ENCODE peak calls at places on chromosome 4, in five cellular contexts. One of them, this sample, is unnamed.

GRCh38 chr4:132114885-132115284 is 1034.2 kb upstream of the PCDH10 start:
- DNase-seq in IMR-90: peak
- DNase-seq in neuronal stem cell: no peak
- DNase-seq in H1: no peak
- DNase-seq in H9: no peak
- DNase-seq in this sample: no peak

GRCh38 chr4:152689615-152690501 is 10.1 kb upstream of the TMEM154 start:
- DNase-seq in IMR-90: no peak
- DNase-seq in neuronal stem cell: no peak
- DNase-seq in H1: no peak
- DNase-seq in H9: no peak
- DNase-seq in this sample: no peak

GRCh38 chr4:51830146-51830545 is 12.8 kb upstream of the DCUN1D4 start:
- DNase-seq in IMR-90: peak
- DNase-seq in neuronal stem cell: no peak
- DNase-seq in H1: no peak
- DNase-seq in H9: no peak
- DNase-seq in this sample: peak

GRCh38 chr4:69727924-69728323 is 32.5 kb downstream of the SULT1B1 start:
- DNase-seq in IMR-90: no peak
- DNase-seq in neuronal stem cell: no peak
- DNase-seq in H1: no peak
- DNase-seq in H9: no peak
- DNase-seq in this sample: no peak

GRCh38 chr4:38322709-38323108 is 341.3 kb upstream of the KLF3 start:
- DNase-seq in IMR-90: peak
- DNase-seq in neuronal stem cell: no peak
- DNase-seq in H1: no peak
- DNase-seq in H9: no peak
- DNase-seq in this sample: peak

GRCh38 chr4:13543091-13543581 is 1.2 kb downstream of the NKX3-2 start:
- DNase-seq in IMR-90: no peak
- DNase-seq in neuronal stem cell: no peak
- DNase-seq in H1: no peak
- DNase-seq in H9: no peak
- DNase-seq in this sample: no peak

GRCh38 chr4:101103381-101104142 is 243.8 kb downstream of the PPP3CA start:
- DNase-seq in IMR-90: peak
- DNase-seq in neuronal stem cell: no peak
- DNase-seq in H1: no peak
- DNase-seq in H9: no peak
- DNase-seq in this sample: peak

GRCh38 chr4:140943887-140944515 is 187.8 kb upstream of the TBC1D9 start:
- DNase-seq in IMR-90: peak
- DNase-seq in neuronal stem cell: no peak
- DNase-seq in H1: no peak
- DNase-seq in H9: no peak
- DNase-seq in this sample: no peak

GRCh38 chr4:10007436-10007740 is 13.9 kb downstream of the SLC2A9 start:
- DNase-seq in IMR-90: no peak
- DNase-seq in neuronal stem cell: no peak
- DNase-seq in H1: no peak
- DNase-seq in H9: no peak
- DNase-seq in this sample: no peak

GRCh38 chr4:66284991-66285451 is 614.7 kb upstream of the EPHA5 start:
- DNase-seq in IMR-90: no peak
- DNase-seq in neuronal stem cell: no peak
- DNase-seq in H1: no peak
- DNase-seq in H9: no peak
- DNase-seq in this sample: no peak

GRCh38 chr4:183788308-183788707 is 116.8 kb upstream of the STOX2 start:
- DNase-seq in IMR-90: no peak
- DNase-seq in neuronal stem cell: no peak
- DNase-seq in H1: no peak
- DNase-seq in H9: no peak
- DNase-seq in this sample: no peak

GRCh38 chr4:76090241-76090691 is 15.8 kb downstream of the ART3 start:
- DNase-seq in IMR-90: peak
- DNase-seq in neuronal stem cell: no peak
- DNase-seq in H1: no peak
- DNase-seq in H9: no peak
- DNase-seq in this sample: peak

GRCh38 chr4:77072195-77072753 is 3.5 kb downstream of the CCNI start:
- DNase-seq in IMR-90: no peak
- DNase-seq in neuronal stem cell: no peak
- DNase-seq in H1: no peak
- DNase-seq in H9: no peak
- DNase-seq in this sample: no peak

GRCh38 chr4:94063084-94063483 is 144.6 kb upstream of the SMARCAD1 start:
- DNase-seq in IMR-90: no peak
- DNase-seq in neuronal stem cell: no peak
- DNase-seq in H1: no peak
- DNase-seq in H9: no peak
- DNase-seq in this sample: no peak

GRCh38 chr4:41625531-41625930 is 87.6 kb downstream of the LIMCH1 start:
- DNase-seq in IMR-90: no peak
- DNase-seq in neuronal stem cell: no peak
- DNase-seq in H1: no peak
- DNase-seq in H9: no peak
- DNase-seq in this sample: no peak

GRCh38 chr4:7610062-7610670 is 175.4 kb upstream of the PSAPL1 start:
- DNase-seq in IMR-90: no peak
- DNase-seq in neuronal stem cell: no peak
- DNase-seq in H1: no peak
- DNase-seq in H9: no peak
- DNase-seq in this sample: no peak

GRCh38 chr4:8615366-8615765 is 22.8 kb downstream of the CPZ start:
- DNase-seq in IMR-90: no peak
- DNase-seq in neuronal stem cell: no peak
- DNase-seq in H1: no peak
- DNase-seq in H9: no peak
- DNase-seq in this sample: no peak

GRCh38 chr4:122555216-122555615 is 65.7 kb downstream of the IL21 start:
- DNase-seq in IMR-90: no peak
- DNase-seq in neuronal stem cell: no peak
- DNase-seq in H1: no peak
- DNase-seq in H9: no peak
- DNase-seq in this sample: no peak

GRCh38 chr4:76905521-76905920 is 7.6 kb upstream of the SOWAHB start:
- DNase-seq in IMR-90: peak
- DNase-seq in neuronal stem cell: no peak
- DNase-seq in H1: no peak
- DNase-seq in H9: no peak
- DNase-seq in this sample: peak

GRCh38 chr4:5888222-5888701 is 4.6 kb downstream of the CRMP1 start:
- DNase-seq in IMR-90: no peak
- DNase-seq in neuronal stem cell: peak
- DNase-seq in H1: no peak
- DNase-seq in H9: peak
- DNase-seq in this sample: peak

GRCh38 chr4:6281436-6282144 is 11.9 kb downstream of the WFS1 start:
- DNase-seq in IMR-90: no peak
- DNase-seq in neuronal stem cell: no peak
- DNase-seq in H1: no peak
- DNase-seq in H9: no peak
- DNase-seq in this sample: no peak

GRCh38 chr4:85391568-85392410 is 83.2 kb upstream of the ARHGAP24 start:
- DNase-seq in IMR-90: no peak
- DNase-seq in neuronal stem cell: no peak
- DNase-seq in H1: no peak
- DNase-seq in H9: no peak
- DNase-seq in this sample: peak

GRCh38 chr4:82458729-82459128 is 28.3 kb downstream of the ENOPH1 start:
- DNase-seq in IMR-90: no peak
- DNase-seq in neuronal stem cell: no peak
- DNase-seq in H1: no peak
- DNase-seq in H9: no peak
- DNase-seq in this sample: no peak

GRCh38 chr4:89400408-89401035 is 92.9 kb upstream of the GPRIN3 start:
- DNase-seq in IMR-90: no peak
- DNase-seq in neuronal stem cell: no peak
- DNase-seq in H1: no peak
- DNase-seq in H9: no peak
- DNase-seq in this sample: no peak

GRCh38 chr4:169270156-169270809 is 473 bp downstream of the SH3RF1 start:
- DNase-seq in IMR-90: no peak
- DNase-seq in neuronal stem cell: no peak
- DNase-seq in H1: no peak
- DNase-seq in H9: peak
- DNase-seq in this sample: peak
- H2BK15ac ChIP-seq in IMR-90: no peak
- H2BK15ac ChIP-seq in neuronal stem cell: peak
- H2BK15ac ChIP-seq in H1: no peak
- H2BK15ac ChIP-seq in H9: no peak
- H2BK15ac ChIP-seq in this sample: peak

GRCh38 chr4:137361756-137362470 is 170.4 kb downstream of the PCDH18 start:
- DNase-seq in IMR-90: peak
- DNase-seq in neuronal stem cell: no peak
- DNase-seq in H1: no peak
- DNase-seq in H9: no peak
- DNase-seq in this sample: no peak

GRCh38 chr4:137363496-137363895 is 168.8 kb downstream of the PCDH18 start:
- DNase-seq in IMR-90: no peak
- DNase-seq in neuronal stem cell: no peak
- DNase-seq in H1: no peak
- DNase-seq in H9: no peak
- DNase-seq in this sample: no peak

GRCh38 chr4:137359691-137360315 is 172.5 kb downstream of the PCDH18 start:
- DNase-seq in IMR-90: peak
- DNase-seq in neuronal stem cell: no peak
- DNase-seq in H1: no peak
- DNase-seq in H9: no peak
- DNase-seq in this sample: no peak

DNA sequence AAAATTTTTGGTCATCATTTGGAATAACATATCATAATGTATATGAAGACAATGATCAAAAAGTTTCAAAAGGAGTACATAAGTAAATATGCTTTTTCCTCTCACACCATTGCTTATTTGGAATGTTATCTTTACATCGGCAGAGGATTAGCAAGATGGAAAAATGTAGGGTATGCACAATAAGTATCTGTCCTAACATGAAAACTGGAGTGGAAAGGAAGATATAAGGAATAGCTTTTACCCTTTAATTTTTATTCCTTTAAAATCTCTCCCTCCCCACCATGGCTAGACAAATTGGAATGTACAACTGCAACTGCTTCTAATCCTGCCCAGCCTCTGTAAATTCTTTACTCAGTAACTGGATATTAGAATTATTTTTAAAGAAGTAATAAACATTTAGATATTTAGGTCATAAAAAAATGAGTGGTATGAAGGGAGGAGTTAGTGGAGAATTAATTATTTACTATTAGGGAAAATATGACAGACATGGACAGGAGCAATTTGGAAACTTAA is 171.5 kb downstream of the PCDH18 start:
- DNase-seq in IMR-90: no peak
- DNase-seq in neuronal stem cell: no peak
- DNase-seq in H1: no peak
- DNase-seq in H9: no peak
- DNase-seq in this sample: no peak
- H2BK15ac ChIP-seq in IMR-90: no peak
- H2BK15ac ChIP-seq in neuronal stem cell: no peak
- H2BK15ac ChIP-seq in H1: no peak
- H2BK15ac ChIP-seq in H9: no peak
- H2BK15ac ChIP-seq in this sample: no peak

DNA sequence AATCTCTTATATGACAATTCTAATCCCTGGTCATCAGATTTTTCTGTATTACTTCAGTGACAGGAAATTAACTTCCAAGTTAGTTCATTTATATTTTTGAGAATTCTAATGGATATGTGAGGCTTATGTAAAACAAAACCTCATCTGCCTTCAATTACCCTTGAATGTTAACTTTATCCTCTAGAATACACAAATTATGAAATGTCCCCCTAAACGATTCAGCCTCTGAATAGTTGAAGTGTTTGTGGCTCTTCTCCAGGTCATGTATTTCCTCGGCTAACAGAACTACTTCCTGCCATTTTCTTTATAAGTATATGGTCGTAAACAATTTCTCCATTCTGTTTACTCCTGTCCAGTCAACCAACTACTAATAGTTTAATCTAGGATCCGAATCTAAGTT is 401.3 kb downstream of the PCDH10 start:
- DNase-seq in IMR-90: no peak
- DNase-seq in neuronal stem cell: no peak
- DNase-seq in H1: no peak
- DNase-seq in H9: no peak
- DNase-seq in this sample: no peak
- H2BK15ac ChIP-seq in IMR-90: no peak
- H2BK15ac ChIP-seq in neuronal stem cell: no peak
- H2BK15ac ChIP-seq in H1: no peak
- H2BK15ac ChIP-seq in H9: no peak
- H2BK15ac ChIP-seq in this sample: no peak

DNA sequence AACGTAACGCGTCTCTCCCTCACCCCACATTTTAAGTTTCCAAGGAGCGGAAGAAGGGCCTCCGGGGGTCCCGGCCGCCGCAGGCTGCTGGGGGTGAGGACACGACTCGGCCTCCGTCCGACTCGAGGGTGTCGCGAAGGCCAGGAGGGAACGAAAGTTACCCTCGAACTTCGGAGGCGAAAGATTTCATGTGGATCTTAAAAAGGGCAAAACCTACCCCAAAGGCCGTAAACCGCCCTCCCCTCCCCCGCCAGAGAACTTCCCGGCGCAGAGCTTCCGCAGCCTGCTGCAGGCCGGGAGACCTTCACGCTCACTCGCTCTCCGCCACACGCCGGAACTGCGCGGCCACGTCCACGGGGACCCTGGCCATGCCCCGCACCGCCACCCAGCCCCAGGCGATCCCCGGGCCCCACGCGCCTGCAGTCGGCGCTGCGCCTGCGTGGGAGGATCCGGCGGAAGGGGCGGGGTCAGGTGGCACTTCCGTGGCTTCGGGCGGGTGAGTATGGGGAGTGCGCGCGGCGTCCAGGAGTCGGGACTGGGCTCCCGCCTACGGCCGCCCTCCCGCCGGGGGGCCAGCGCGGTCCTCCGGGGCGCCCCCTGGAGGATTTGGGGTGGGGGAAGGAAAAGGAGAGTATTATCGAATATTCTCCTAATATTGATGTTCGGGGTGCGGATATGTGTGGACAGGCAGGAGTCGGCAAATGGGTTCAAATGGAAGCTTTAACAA is at the start of gene MMAA:
- DNase-seq in IMR-90: peak
- DNase-seq in neuronal stem cell: peak
- DNase-seq in H1: peak
- DNase-seq in H9: peak
- DNase-seq in this sample: peak
- H2BK15ac ChIP-seq in IMR-90: peak
- H2BK15ac ChIP-seq in neuronal stem cell: no peak
- H2BK15ac ChIP-seq in H1: no peak
- H2BK15ac ChIP-seq in H9: no peak
- H2BK15ac ChIP-seq in this sample: peak

DNA sequence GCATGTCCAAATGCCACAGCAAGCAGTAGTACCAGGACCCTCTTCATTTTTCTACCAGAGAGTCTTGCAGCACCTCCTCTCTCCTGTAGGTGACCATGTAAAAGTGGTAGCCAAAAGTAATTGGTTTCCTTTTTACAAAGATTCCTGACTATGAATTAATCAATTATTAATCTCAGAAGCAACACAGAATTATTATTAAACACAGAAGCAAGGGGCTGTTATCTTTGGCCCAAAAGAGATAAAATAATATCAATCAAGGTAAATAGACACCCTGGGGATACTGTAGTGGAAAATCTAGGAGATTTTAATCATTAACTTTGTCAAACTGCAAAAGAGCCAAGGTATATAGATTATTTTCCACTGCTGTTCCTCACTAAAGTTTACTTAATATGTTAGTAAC is at the start of gene GC:
- DNase-seq in IMR-90: no peak
- DNase-seq in neuronal stem cell: no peak
- DNase-seq in H1: no peak
- DNase-seq in H9: no peak
- DNase-seq in this sample: no peak
- H2BK15ac ChIP-seq in IMR-90: no peak
- H2BK15ac ChIP-seq in neuronal stem cell: no peak
- H2BK15ac ChIP-seq in H1: no peak
- H2BK15ac ChIP-seq in H9: no peak
- H2BK15ac ChIP-seq in this sample: no peak